ENCODE peak calls at places on chromosomes 3 and 15, in eight cellular contexts. T is foreskin keratinocyte; N is stimulated activated CD4-positive, alpha-beta T cell treated with anti-CD3 and anti-CD28 coated beads, Interleukin-1b, Interleukin-23, amount 100 ng/mL, for 24 hours; D is left cardiac atrium; G is heart right ventricle; U is PC-3; P is AG04449; E is tibial nerve. Q is an unnamed sample.

GRCh38 chr3:172517859-172518466 is 5.3 kb downstream of the TNFSF10 start:
- DNase-seq in T (no peak), N (no peak), D (no peak), G (no peak), U (no peak), P (no peak), E (no peak), Q (no peak)

GRCh38 chr3:120908803-120909601 is 997 bp downstream of the STXBP5L start:
- DNase-seq in T (peak), N (no peak), D (no peak), G (no peak), U (no peak), P (no peak), E (no peak), Q (no peak)

GRCh38 chr15:76904461-76905012 is 603 bp downstream of the SCAPER start:
- DNase-seq in T (peak), N (peak), D (no peak), G (peak), U (peak), P (no peak), E (peak), Q (no peak)

GRCh38 chr15:87743557-87743956 is 513.0 kb downstream of the NTRK3 start:
- DNase-seq in T (no peak), N (no peak), D (no peak), G (no peak), U (no peak), P (no peak), E (no peak), Q (no peak)

GRCh38 chr3:9244495-9245183 is 4.8 kb downstream of the SRGAP3 start:
- DNase-seq in T (no peak), N (no peak), D (no peak), G (no peak), U (no peak), P (no peak), E (no peak), Q (no peak)

GRCh38 chr3:38606561-38606960 is 42.9 kb downstream of the SCN5A start:
- DNase-seq in T (no peak), N (no peak), D (no peak), G (no peak), U (no peak), P (no peak), E (no peak), Q (no peak)

GRCh38 chr15:90004671-90005070 is 3.5 kb downstream of the ZNF710 start:
- DNase-seq in T (peak), N (no peak), D (peak), G (no peak), U (peak), P (peak), E (no peak), Q (no peak)

GRCh38 chr3:36868614-36869436 is 76.0 kb downstream of the TRANK1 start:
- DNase-seq in T (peak), N (no peak), D (peak), G (peak), U (peak), P (no peak), E (no peak), Q (peak)

GRCh38 chr3:113035387-113035982 is 44.7 kb downstream of the GTPBP8 start:
- DNase-seq in T (peak), N (peak), D (peak), G (peak), U (peak), P (no peak), E (no peak), Q (no peak)

GRCh38 chr15:73924258-73924921 is 1.9 kb upstream of the LOXL1 start:
- DNase-seq in T (peak), N (no peak), D (peak), G (no peak), U (peak), P (no peak), E (no peak), Q (no peak)

GRCh38 chr3:190003730-190004129 is 117.0 kb downstream of the P3H2 start:
- DNase-seq in T (peak), N (no peak), D (no peak), G (no peak), U (peak), P (peak), E (no peak), Q (no peak)

GRCh38 chr3:169264711-169265110 is 398.8 kb downstream of the MECOM start:
- DNase-seq in T (peak), N (no peak), D (peak), G (peak), U (peak), P (no peak), E (no peak), Q (no peak)

GRCh38 chr3:112769624-112770023 is 77.0 kb downstream of the CD200R1L start:
- DNase-seq in T (peak), N (no peak), D (no peak), G (no peak), U (peak), P (no peak), E (no peak), Q (no peak)

GRCh38 chr3:189944285-189945145 is 176.2 kb downstream of the P3H2 start:
- DNase-seq in T (peak), N (no peak), D (no peak), G (no peak), U (peak), P (no peak), E (no peak), Q (no peak)

GRCh38 chr3:77945320-77945719 is 905.4 kb downstream of the ROBO2 start:
- DNase-seq in T (no peak), N (no peak), D (no peak), G (no peak), U (peak), P (no peak), E (no peak), Q (no peak)

GRCh38 chr15:66835558-66835878 is 133.5 kb downstream of the SMAD6 start:
- DNase-seq in T (no peak), N (no peak), D (no peak), G (peak), U (no peak), P (no peak), E (no peak), Q (peak)

GRCh38 chr3:193559100-193559499 is 4.4 kb upstream of the ATP13A4 start:
- DNase-seq in T (no peak), N (no peak), D (no peak), G (no peak), U (no peak), P (no peak), E (no peak), Q (no peak)

GRCh38 chr15:39908186-39908585 is 11.9 kb downstream of the GPR176 start:
- DNase-seq in T (peak), N (no peak), D (no peak), G (no peak), U (peak), P (peak), E (no peak), Q (no peak)

GRCh38 chr15:48962662-48963523 is 826 bp downstream of the SHC4 start:
- DNase-seq in T (peak), N (no peak), D (peak), G (no peak), U (peak), P (no peak), E (no peak), Q (peak)

GRCh38 chr3:132255041-132255745 is 62.0 kb upstream of the ACP3 start:
- DNase-seq in T (peak), N (no peak), D (no peak), G (no peak), U (peak), P (peak), E (no peak), Q (no peak)

GRCh38 chr3:37905987-37906674 is 44.5 kb downstream of the CTDSPL start:
- DNase-seq in T (no peak), N (no peak), D (no peak), G (no peak), U (no peak), P (no peak), E (no peak), Q (no peak)

GRCh38 chr3:41093476-41093875 is 105.8 kb upstream of the CTNNB1 start:
- DNase-seq in T (no peak), N (no peak), D (no peak), G (no peak), U (no peak), P (no peak), E (no peak), Q (no peak)

GRCh38 chr15:60675763-60676162 is 196.8 kb upstream of the ICE2 start:
- DNase-seq in T (no peak), N (no peak), D (no peak), G (no peak), U (no peak), P (no peak), E (no peak), Q (no peak)

GRCh38 chr3:138434276-138434874 is at the start of gene ESYT3:
- DNase-seq in T (peak), N (no peak), D (peak), G (peak), U (peak), P (no peak), E (peak), Q (peak)